ENCODE peak calls at places on chromosomes 6 and 20, in eight cellular contexts. X is cardiac muscle cell, M is esophagus squamous epithelium, O is Panc1, Q is left ventricle myocardium inferior, C is GM23248, D is hepatocyte, B is colonic mucosa. L is an unnamed sample. For H3K9me3, the result is how much of the 10 kb centered on the place peaks cover.

GRCh38 chr6:87692097-87692496 is 9.9 kb downstream of the AKIRIN2 start:
- DNase-seq in X (no peak), M (no peak), O (no peak), Q (no peak), C (no peak), D (no peak), B (no peak), L (no peak)

GRCh38 chr6:34938268-34938667 is 49.2 kb downstream of the ANKS1A start:
- DNase-seq in X (no peak), M (no peak), O (no peak), Q (no peak), C (no peak), D (no peak), B (no peak), L (no peak)

GRCh38 chr20:11814276-11814675 is 103.4 kb upstream of the BTBD3 start:
- DNase-seq in X (no peak), M (no peak), O (no peak), Q (no peak), C (peak), D (no peak), B (no peak), L (no peak)

GRCh38 chr20:3547906-3548305 is 77.1 kb downstream of the ATRN start:
- DNase-seq in X (no peak), M (no peak), O (no peak), Q (no peak), C (no peak), D (no peak), B (no peak), L (no peak)

GRCh38 chr20:891121-892080 is 24.7 kb downstream of the ANGPT4 start:
- DNase-seq in X (no peak), M (no peak), O (no peak), Q (peak), C (no peak), D (peak), B (no peak), L (no peak)

GRCh38 chr6:166313255-166314070 is 5.3 kb upstream of the PRR18 start:
- DNase-seq in X (peak), M (no peak), O (peak), Q (no peak), C (peak), D (peak), B (peak), L (no peak)

GRCh38 chr20:46040902-46041535 is 12.0 kb downstream of the SLC12A5 start:
- DNase-seq in X (peak), M (no peak), O (no peak), Q (no peak), C (peak), D (peak), B (peak), L (peak)

GRCh38 chr20:61762886-61763739 is 302.6 kb downstream of the TAF4 start:
- DNase-seq in X (no peak), M (no peak), O (no peak), Q (no peak), C (no peak), D (no peak), B (no peak), L (no peak)

GRCh38 chr20:611047-611842 is 1.1 kb upstream of the TCF15 start:
- DNase-seq in X (no peak), M (no peak), O (no peak), Q (no peak), C (no peak), D (no peak), B (no peak), L (no peak)

GRCh38 chr6:28206527-28207243 is 18.4 kb upstream of the ZSCAN9 start:
- DNase-seq in X (no peak), M (no peak), O (no peak), Q (no peak), C (peak), D (no peak), B (no peak), L (no peak)

GRCh38 chr20:11511816-11512215 is 405.9 kb upstream of the BTBD3 start:
- DNase-seq in X (peak), M (no peak), O (no peak), Q (no peak), C (no peak), D (no peak), B (no peak), L (no peak)

GRCh38 chr20:50464026-50464724 is 46.0 kb upstream of the PTPN1 start:
- DNase-seq in X (peak), M (no peak), O (peak), Q (peak), C (peak), D (peak), B (peak), L (peak)

GRCh38 chr6:100664274-100665040 is 199.7 kb upstream of the SIM1 start:
- DNase-seq in X (peak), M (no peak), O (no peak), Q (no peak), C (peak), D (peak), B (no peak), L (no peak)

GRCh38 chr6:166712554-166713228 is 85.6 kb upstream of the RPS6KA2 start:
- DNase-seq in X (no peak), M (no peak), O (no peak), Q (no peak), C (no peak), D (no peak), B (no peak), L (no peak)

GRCh38 chr20:2692036-2692885 is at the start of gene EBF4:
- DNase-seq in X (peak), M (no peak), O (no peak), Q (peak), C (peak), D (peak), B (no peak), L (peak)

GRCh38 chr6:79056226-79056625 is 21.8 kb downstream of the PHIP start:
- DNase-seq in X (no peak), M (no peak), O (no peak), Q (no peak), C (no peak), D (no peak), B (no peak), L (no peak)

GRCh38 chr6:31871068-31871659 is 7.6 kb downstream of the SLC44A4 start:
- DNase-seq in X (no peak), M (no peak), O (no peak), Q (no peak), C (no peak), D (peak), B (no peak), L (no peak)

GRCh38 chr20:44031822-44032582 is 117.3 kb downstream of the TOX2 start:
- DNase-seq in X (no peak), M (no peak), O (no peak), Q (no peak), C (no peak), D (no peak), B (no peak), L (no peak)

GRCh38 chr20:44032583-44033138 is 118.0 kb downstream of the TOX2 start:
- DNase-seq in X (no peak), M (no peak), O (no peak), Q (no peak), C (no peak), D (no peak), B (no peak), L (no peak)

GRCh38 chr20:44030394-44030793 is 115.7 kb downstream of the TOX2 start:
- DNase-seq in X (no peak), M (no peak), O (no peak), Q (no peak), C (no peak), D (no peak), B (no peak), L (no peak)

GRCh38 chr20:44029848-44030230 is 115.2 kb downstream of the TOX2 start:
- DNase-seq in X (no peak), M (no peak), O (no peak), Q (no peak), C (no peak), D (no peak), B (no peak), L (no peak)

GRCh38 chr20:44031001-44031574 is 116.4 kb downstream of the TOX2 start:
- DNase-seq in X (no peak), M (no peak), O (no peak), Q (no peak), C (no peak), D (no peak), B (no peak), L (no peak)
- H3K4me3 ChIP-seq in X (no peak), M (no peak), O (no peak), Q (no peak), C (no peak), D (no peak), B (no peak), L (no peak)

GRCh38 chr20:55961351-55962320 is 43.7 kb downstream of the CBLN4 start:
- DNase-seq in X (no peak), M (no peak), O (no peak), Q (no peak), C (no peak), D (no peak), B (no peak), L (no peak)
- H3K9me3 ChIP-seq in X (under half), M (under half), O (under half), Q (under half), C (under half), D (under half), B (under half), L (under half)

GRCh38 chr6:157271911-157272310 is 51.4 kb downstream of the TMEM242 start:
- DNase-seq in X (no peak), M (no peak), O (no peak), Q (no peak), C (no peak), D (no peak), B (no peak), L (no peak)
- H3K4me3 ChIP-seq in X (no peak), M (no peak), O (no peak), Q (no peak), C (no peak), D (no peak), B (no peak), L (no peak)

DNA sequence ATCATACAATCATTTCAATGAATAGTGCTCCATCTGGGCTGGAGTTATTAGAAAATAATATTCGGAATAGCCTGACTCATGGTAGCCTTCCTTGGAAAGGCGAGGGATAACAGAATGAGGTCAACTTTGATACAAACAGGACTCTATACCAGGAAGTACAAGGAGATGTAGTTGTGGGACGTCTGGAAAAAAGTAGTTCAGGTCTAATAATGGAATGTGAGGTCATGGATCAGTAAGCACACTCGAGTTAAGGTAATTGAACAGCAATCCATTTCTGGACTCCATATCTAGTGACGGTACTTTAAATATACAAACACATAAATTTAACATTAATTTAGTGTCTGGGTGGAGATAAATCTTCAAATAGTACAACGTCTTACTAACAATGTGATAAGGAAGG is 1204.0 kb upstream of the ADGRB3 start:
- DNase-seq in X (no peak), M (no peak), O (no peak), Q (no peak), C (no peak), D (no peak), B (no peak), L (no peak)
- H3K9me3 ChIP-seq in X (under half), M (under half), O (under half), Q (under half), C (under half), D (under half), B (under half), L (under half)

GRCh38 chr6:20058912-20059311 is 153.4 kb downstream of the MBOAT1 start:
- DNase-seq in X (no peak), M (no peak), O (no peak), Q (no peak), C (no peak), D (no peak), B (no peak), L (no peak)
- H3K4me3 ChIP-seq in X (no peak), M (no peak), O (no peak), Q (no peak), C (no peak), D (no peak), B (no peak), L (no peak)

GRCh38 chr20:60349418-60349817 is 391.2 kb downstream of the CDH26 start:
- DNase-seq in X (no peak), M (no peak), O (no peak), Q (no peak), C (no peak), D (no peak), B (no peak), L (no peak)

GRCh38 chr20:60341062-60341461 is 382.8 kb downstream of the CDH26 start:
- DNase-seq in X (no peak), M (no peak), O (no peak), Q (no peak), C (no peak), D (peak), B (no peak), L (no peak)

GRCh38 chr20:60340232-60340631 is 382.0 kb downstream of the CDH26 start:
- DNase-seq in X (no peak), M (no peak), O (no peak), Q (no peak), C (no peak), D (no peak), B (no peak), L (no peak)

GRCh38 chr20:60345106-60345505 is 386.9 kb downstream of the CDH26 start:
- DNase-seq in X (no peak), M (no peak), O (no peak), Q (no peak), C (no peak), D (no peak), B (no peak), L (no peak)
- H3K9me3 ChIP-seq in X (under half), M (under half), O (under half), Q (under half), C (under half), D (under half), B (under half), L (under half)

GRCh38 chr6:169724554-169725269 is 412 bp upstream of the PHF10 start:
- DNase-seq in X (peak), M (no peak), O (no peak), Q (peak), C (peak), D (peak), B (peak), L (peak)

GRCh38 chr6:169723200-169723909 is 945 bp downstream of the PHF10 start:
- DNase-seq in X (peak), M (no peak), O (no peak), Q (peak), C (peak), D (peak), B (peak), L (peak)

GRCh38 chr6:169720207-169720855 is 4.0 kb downstream of the PHF10 start:
- DNase-seq in X (no peak), M (no peak), O (no peak), Q (no peak), C (no peak), D (no peak), B (no peak), L (no peak)

GRCh38 chr6:169723991-169724553 is at the start of gene PHF10:
- DNase-seq in X (peak), M (no peak), O (no peak), Q (peak), C (peak), D (peak), B (peak), L (peak)

GRCh38 chr6:169722362-169723199 is 1.7 kb downstream of the PHF10 start:
- DNase-seq in X (peak), M (no peak), O (no peak), Q (peak), C (peak), D (peak), B (peak), L (no peak)
- H3K4me3 ChIP-seq in X (peak), M (peak), O (peak), Q (peak), C (peak), D (peak), B (peak), L (peak)

GRCh38 chr20:59586613-59587012 is 17.7 kb upstream of the PHACTR3 start:
- DNase-seq in X (no peak), M (no peak), O (no peak), Q (no peak), C (no peak), D (no peak), B (no peak), L (no peak)

GRCh38 chr20:59585714-59586404 is 18.5 kb upstream of the PHACTR3 start:
- DNase-seq in X (no peak), M (no peak), O (no peak), Q (no peak), C (no peak), D (no peak), B (no peak), L (no peak)

GRCh38 chr20:59581983-59582679 is 22.2 kb upstream of the PHACTR3 start:
- DNase-seq in X (no peak), M (no peak), O (no peak), Q (no peak), C (no peak), D (no peak), B (no peak), L (no peak)

GRCh38 chr20:59583428-59584277 is 20.7 kb upstream of the PHACTR3 start:
- DNase-seq in X (no peak), M (no peak), O (no peak), Q (peak), C (peak), D (no peak), B (peak), L (no peak)

DNA sequence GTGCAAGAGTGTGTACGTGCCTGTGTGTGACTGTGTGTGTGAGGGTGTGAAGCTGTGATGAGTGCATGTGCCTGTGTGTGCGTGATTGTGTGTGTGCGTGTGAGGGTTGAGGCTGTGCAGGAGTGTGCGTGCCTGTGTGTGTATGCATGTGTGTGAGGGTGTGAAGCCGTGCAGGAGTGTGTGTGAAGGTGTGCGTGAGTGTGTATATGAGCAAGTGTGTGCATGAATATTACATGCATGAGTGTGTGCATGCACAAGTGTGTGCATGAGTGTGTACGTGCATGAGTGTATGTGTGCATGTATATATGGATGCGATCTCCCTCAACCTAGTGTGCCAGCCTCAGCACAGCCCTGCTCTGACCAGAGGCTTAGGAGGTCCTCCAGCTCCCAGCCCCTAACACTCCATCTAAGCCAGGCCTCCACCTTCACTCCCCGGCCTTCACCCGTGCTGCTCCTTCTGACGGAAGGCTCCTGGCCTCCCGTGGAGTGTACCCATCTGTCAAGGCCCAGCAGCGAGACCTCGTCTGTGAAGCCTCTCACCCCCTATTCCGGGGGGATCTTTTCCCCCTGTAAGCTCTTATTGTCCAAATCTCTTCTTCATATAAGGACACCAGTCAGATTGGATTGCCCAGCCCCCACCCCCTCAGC is 19.9 kb upstream of the PHACTR3 start:
- DNase-seq in X (no peak), M (no peak), O (no peak), Q (no peak), C (no peak), D (no peak), B (no peak), L (no peak)
- H3K9me3 ChIP-seq in X (under half), M (under half), O (under half), Q (under half), C (under half), D (under half), B (under half), L (under half)

DNA sequence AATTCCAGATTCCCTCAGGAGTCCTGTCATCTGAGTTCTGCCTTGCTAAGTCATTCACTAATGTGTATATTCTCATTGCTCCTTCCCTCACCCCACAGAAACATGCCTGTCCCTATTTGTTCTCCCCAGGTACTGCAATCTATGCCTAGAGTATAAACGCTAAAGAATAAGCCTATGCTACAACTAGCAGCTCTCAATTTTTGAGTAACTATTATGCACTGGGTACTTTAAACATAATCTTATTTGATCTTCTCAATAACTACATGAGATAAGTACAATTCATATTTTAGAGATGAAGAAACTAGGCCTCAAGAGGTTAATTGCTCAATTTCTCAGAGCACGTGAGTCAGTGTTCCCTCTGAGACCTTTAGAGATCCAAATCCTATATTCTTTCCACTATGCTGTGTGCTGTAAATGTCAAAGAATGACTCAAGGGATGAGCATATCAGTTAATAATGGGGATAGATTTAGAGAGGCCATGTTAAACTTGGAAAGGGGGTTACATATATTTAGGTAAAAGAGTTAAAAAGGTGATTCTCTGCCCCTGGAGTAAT is 423.8 kb upstream of the ADGRB3 start:
- DNase-seq in X (no peak), M (no peak), O (no peak), Q (no peak), C (no peak), D (no peak), B (no peak), L (no peak)
- H3K4me3 ChIP-seq in X (no peak), M (no peak), O (no peak), Q (no peak), C (no peak), D (no peak), B (no peak), L (no peak)

GRCh38 chr20:16501236-16501635 is 72.0 kb downstream of the KIF16B start:
- DNase-seq in X (no peak), M (no peak), O (no peak), Q (no peak), C (peak), D (no peak), B (no peak), L (no peak)
- H3K9me3 ChIP-seq in X (under half), M (under half), O (under half), Q (under half), C (under half), D (under half), B (under half), L (under half)

L was measured in naive thymus-derived CD4-positive, alpha-beta T cell.